ENCODE peak calls at places on chromosome 18, in nine cellular contexts. I, P, X, K, Y, F, D, H and O are unnamed samples. For H3K4me1, the result is how much of the 10 kb centered on the place peaks cover.

GRCh38 chr18:59787998-59788875 is 91.0 kb upstream of the CCBE1 start:
- DNase-seq in I (no peak), P (no peak), X (no peak), K (no peak), Y (no peak), F (peak), D (peak), H (no peak), O (peak)

GRCh38 chr18:11323359-11323819 is 174.0 kb upstream of the PIEZO2 start:
- DNase-seq in I (no peak), P (peak), X (no peak), K (no peak), Y (no peak), F (peak), D (peak), H (no peak), O (peak)

GRCh38 chr18:73880387-73880786 is 267.2 kb downstream of the FBXO15 start:
- DNase-seq in I (no peak), P (no peak), X (no peak), K (no peak), Y (no peak), F (no peak), D (no peak), H (no peak), O (no peak)

GRCh38 chr18:58769321-58769720 is 95.4 kb upstream of the ZNF532 start:
- DNase-seq in I (no peak), P (no peak), X (peak), K (peak), Y (no peak), F (no peak), D (no peak), H (no peak), O (peak)

GRCh38 chr18:77749189-77749588 is 499.5 kb downstream of the GALR1 start:
- DNase-seq in I (no peak), P (no peak), X (no peak), K (no peak), Y (no peak), F (no peak), D (peak), H (no peak), O (peak)

GRCh38 chr18:56606623-56607022 is 31.8 kb downstream of the TXNL1 start:
- DNase-seq in I (no peak), P (no peak), X (no peak), K (no peak), Y (no peak), F (no peak), D (no peak), H (no peak), O (no peak)

GRCh38 chr18:50558948-50559749 is 738 bp upstream of the MAPK4 start:
- DNase-seq in I (no peak), P (no peak), X (no peak), K (peak), Y (no peak), F (no peak), D (no peak), H (no peak), O (no peak)

GRCh38 chr18:26215247-26215970 is 10.8 kb upstream of the TAF4B start:
- DNase-seq in I (no peak), P (no peak), X (no peak), K (no peak), Y (no peak), F (no peak), D (no peak), H (peak), O (no peak)

GRCh38 chr18:11324956-11325873 is 175.8 kb upstream of the PIEZO2 start:
- DNase-seq in I (no peak), P (no peak), X (no peak), K (no peak), Y (no peak), F (no peak), D (no peak), H (peak), O (no peak)

GRCh38 chr18:68478246-68478645 is 236.7 kb downstream of the TMX3 start:
- DNase-seq in I (no peak), P (no peak), X (no peak), K (no peak), Y (no peak), F (no peak), D (no peak), H (no peak), O (no peak)

GRCh38 chr18:79766308-79766707 is 31.4 kb upstream of the KCNG2 start:
- DNase-seq in I (no peak), P (no peak), X (no peak), K (peak), Y (no peak), F (no peak), D (no peak), H (no peak), O (peak)

GRCh38 chr18:6672909-6673308 is 56.6 kb upstream of the ARHGAP28 start:
- DNase-seq in I (no peak), P (no peak), X (no peak), K (no peak), Y (no peak), F (no peak), D (peak), H (no peak), O (no peak)

GRCh38 chr18:74832381-74832780 is 234.7 kb downstream of the ZNF407 start:
- DNase-seq in I (no peak), P (no peak), X (no peak), K (no peak), Y (no peak), F (no peak), D (no peak), H (no peak), O (no peak)

GRCh38 chr18:58455318-58455950 is 173.5 kb downstream of the ALPK2 start:
- DNase-seq in I (peak), P (no peak), X (no peak), K (no peak), Y (no peak), F (no peak), D (no peak), H (peak), O (no peak)

GRCh38 chr18:74493689-74494088 is 2.5 kb upstream of the CNDP2 start:
- DNase-seq in I (peak), P (peak), X (peak), K (no peak), Y (peak), F (peak), D (peak), H (no peak), O (peak)

GRCh38 chr18:50602466-50602865 is 42.6 kb downstream of the MAPK4 start:
- DNase-seq in I (no peak), P (no peak), X (no peak), K (no peak), Y (no peak), F (no peak), D (peak), H (no peak), O (no peak)

DNA sequence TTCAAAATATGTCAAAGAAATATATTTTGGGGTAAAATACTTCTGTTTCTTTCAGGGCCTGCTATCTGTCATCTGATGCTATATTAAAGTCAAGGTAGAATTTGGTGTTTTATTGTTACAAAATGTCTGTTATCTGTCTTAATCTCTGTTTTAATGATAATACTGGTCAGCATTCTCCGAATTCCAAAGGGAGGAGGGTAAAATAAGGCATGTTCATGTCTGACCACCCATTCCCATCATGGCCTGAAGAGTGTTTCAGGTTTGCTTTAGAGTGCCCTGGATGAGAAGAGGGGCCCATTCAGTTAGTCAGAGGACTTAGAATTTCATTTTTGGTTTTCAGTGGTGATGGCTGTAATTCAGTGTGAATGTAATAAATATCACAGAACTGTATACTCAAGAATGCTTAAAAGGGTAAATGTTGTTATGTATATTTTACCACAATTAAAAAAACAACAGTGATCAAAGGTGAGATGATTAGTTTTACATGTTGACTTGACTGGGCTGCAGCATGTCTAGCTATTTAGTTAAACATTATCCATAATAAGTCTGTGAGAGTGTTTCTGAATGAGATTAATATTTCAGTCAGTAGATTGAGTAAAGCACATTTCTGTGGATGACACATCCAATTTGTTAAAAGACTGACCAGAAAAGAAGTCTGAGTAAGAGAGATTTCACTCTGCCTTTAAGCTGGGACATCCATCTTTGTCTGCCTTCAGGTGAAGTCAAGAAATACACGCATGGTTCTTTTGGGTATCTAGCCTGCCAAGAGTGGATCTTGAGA is 467.9 kb upstream of the SYT4 start:
- DNase-seq in I (no peak), P (no peak), X (no peak), K (no peak), Y (no peak), F (no peak), D (peak), H (no peak), O (no peak)
- H3K27ac ChIP-seq in I (no peak), P (no peak), X (no peak), K (no peak), Y (no peak), F (no peak), D (no peak), H (no peak), O (no peak)

DNA sequence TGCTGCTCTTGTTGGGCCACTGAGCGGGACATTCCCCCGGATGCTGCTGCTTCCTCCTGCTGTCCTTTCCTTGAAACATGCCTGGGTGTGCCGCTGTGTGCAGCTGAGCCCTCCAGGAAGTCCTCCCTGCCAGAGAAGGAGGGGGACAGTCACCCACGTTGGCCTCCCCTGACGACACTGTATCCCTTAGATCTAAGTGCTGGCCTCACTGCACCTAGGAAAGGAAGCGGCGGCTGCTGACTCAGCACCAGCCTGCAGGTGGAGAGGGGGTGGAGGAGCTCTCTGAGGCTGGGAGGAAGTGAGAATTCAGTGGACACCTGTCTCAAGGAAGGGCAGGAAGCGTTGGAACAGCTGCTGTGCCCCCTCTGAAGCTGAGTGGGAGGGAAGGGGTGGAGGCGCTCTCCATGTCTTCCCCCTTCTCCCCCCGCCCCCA is 239.8 kb downstream of the HAUS1 start:
- DNase-seq in I (no peak), P (peak), X (peak), K (peak), Y (peak), F (no peak), D (peak), H (peak), O (peak)
- H3K4me1 ChIP-seq in I (under half), P (under half), X (under half), K (under half), Y (under half), F (under half), D (under half), H (under half), O (under half)

GRCh38 chr18:22559414-22560282 is 141.9 kb upstream of the CTAGE1 start:
- DNase-seq in I (peak), P (peak), X (peak), K (peak), Y (peak), F (peak), D (peak), H (no peak), O (peak)
- H3K4me3 ChIP-seq in I (peak), P (peak), X (peak), K (peak), Y (peak), F (peak), D (peak), H (no peak), O (peak)

GRCh38 chr18:35141077-35141476 is 99.8 kb upstream of the ZNF397 start:
- DNase-seq in I (no peak), P (no peak), X (no peak), K (no peak), Y (no peak), F (no peak), D (no peak), H (no peak), O (no peak)

GRCh38 chr18:35137632-35138031 is 96.4 kb downstream of the MAPRE2 start:
- DNase-seq in I (no peak), P (no peak), X (no peak), K (no peak), Y (no peak), F (no peak), D (no peak), H (no peak), O (no peak)

GRCh38 chr18:35139517-35139916 is 98.3 kb downstream of the MAPRE2 start:
- DNase-seq in I (no peak), P (no peak), X (no peak), K (no peak), Y (no peak), F (no peak), D (no peak), H (no peak), O (peak)

GRCh38 chr18:35136248-35136647 is 95.0 kb downstream of the MAPRE2 start:
- DNase-seq in I (no peak), P (no peak), X (no peak), K (no peak), Y (no peak), F (no peak), D (no peak), H (no peak), O (no peak)

DNA sequence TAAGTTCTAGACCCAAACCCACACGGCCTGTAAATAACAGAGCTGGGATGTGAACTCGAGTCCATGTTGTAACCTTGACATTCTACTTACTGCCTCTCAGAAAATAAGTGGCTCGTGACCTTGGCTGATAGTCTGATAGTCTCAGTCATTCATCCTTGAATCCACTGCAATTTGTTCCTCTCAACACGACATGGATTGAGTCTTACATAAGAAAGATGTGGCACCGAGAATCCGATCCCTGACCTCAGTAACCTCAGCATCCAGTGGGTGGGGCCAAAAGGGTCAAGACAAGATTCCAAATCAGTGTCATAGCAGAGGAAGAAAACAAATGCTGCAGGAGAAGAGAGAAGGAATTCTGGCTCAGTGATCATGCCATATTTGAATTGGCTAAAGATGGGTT is 97.6 kb downstream of the MAPRE2 start:
- DNase-seq in I (no peak), P (no peak), X (no peak), K (no peak), Y (no peak), F (no peak), D (no peak), H (no peak), O (no peak)
- H3K27ac ChIP-seq in I (no peak), P (no peak), X (no peak), K (no peak), Y (no peak), F (no peak), D (no peak), H (no peak), O (no peak)

GRCh38 chr18:32980896-32981295 is 208.1 kb upstream of the KLHL14 start:
- DNase-seq in I (no peak), P (no peak), X (no peak), K (no peak), Y (no peak), F (no peak), D (no peak), H (no peak), O (no peak)

GRCh38 chr18:32974421-32975165 is 201.8 kb upstream of the KLHL14 start:
- DNase-seq in I (no peak), P (no peak), X (no peak), K (no peak), Y (no peak), F (no peak), D (no peak), H (no peak), O (no peak)

GRCh38 chr18:32975166-32975441 is 202.3 kb upstream of the KLHL14 start:
- DNase-seq in I (no peak), P (no peak), X (no peak), K (no peak), Y (no peak), F (no peak), D (no peak), H (no peak), O (no peak)

GRCh38 chr18:32975501-32975900 is 202.7 kb upstream of the KLHL14 start:
- DNase-seq in I (no peak), P (no peak), X (no peak), K (no peak), Y (no peak), F (no peak), D (no peak), H (no peak), O (no peak)
- H3K4me1 ChIP-seq in I (under half), P (under half), X (under half), K (under half), Y (under half), F (under half), D (under half), H (under half), O (under half)

GRCh38 chr18:31099490-31100230 is 2.6 kb downstream of the DSC2 start:
- DNase-seq in I (no peak), P (peak), X (peak), K (no peak), Y (no peak), F (no peak), D (peak), H (no peak), O (no peak)
- H3K4me3 ChIP-seq in I (no peak), P (peak), X (peak), K (peak), Y (peak), F (no peak), D (no peak), H (no peak), O (peak)

DNA sequence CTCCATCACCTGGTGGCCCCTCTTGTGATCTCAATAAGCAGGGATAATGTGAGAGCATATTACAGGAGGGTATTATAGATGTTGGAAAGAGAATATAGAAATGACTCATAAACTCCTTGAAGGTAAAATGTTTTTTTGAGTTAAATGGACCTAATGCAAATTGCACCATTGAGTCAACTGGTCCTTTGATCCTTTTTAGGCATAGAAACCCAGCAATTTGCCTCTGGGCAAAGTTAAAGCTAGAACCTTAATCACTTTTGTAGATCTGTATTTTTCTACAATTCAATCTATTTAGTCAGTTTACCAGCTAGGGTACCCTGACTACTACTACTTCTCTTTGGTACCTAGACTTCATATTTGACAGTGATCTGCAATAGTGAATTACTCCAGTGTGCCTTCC is 71.8 kb upstream of the RNF152 start:
- DNase-seq in I (no peak), P (no peak), X (no peak), K (no peak), Y (no peak), F (no peak), D (no peak), H (no peak), O (no peak)
- H3K27ac ChIP-seq in I (no peak), P (no peak), X (no peak), K (no peak), Y (no peak), F (no peak), D (no peak), H (no peak), O (no peak)